ENCODE peak calls at places on chromosomes 5 and 9, in four cellular contexts. D is epithelial cell of proximal tubule, I is DMS 273 treated with DMSO at 0.1 percent for 48 hours, M is GM12878. Y is an unnamed sample.

GRCh38 chr5:64457846-64458245 is 48.0 kb upstream of the RGS7BP start:
- DNase-seq in I (no peak), M (no peak), D (no peak), Y (no peak)

GRCh38 chr9:68793605-68794343 is 88.7 kb downstream of the PIP5K1B start:
- DNase-seq in I (no peak), M (peak), D (no peak), Y (no peak)

GRCh38 chr5:144832416-144832815 is 661.7 kb downstream of the KCTD16 start:
- DNase-seq in M (no peak), I (no peak), D (no peak), Y (no peak)

GRCh38 chr5:147968855-147969254 is 62.5 kb upstream of the C5orf46 start:
- DNase-seq in D (no peak), I (no peak), M (no peak), Y (no peak)

GRCh38 chr9:79685576-79685975 is 113.8 kb downstream of the TLE4 start:
- DNase-seq in M (no peak), I (no peak), D (no peak), Y (no peak)

GRCh38 chr9:109063765-109064164 is 50.5 kb upstream of the CTNNAL1 start:
- DNase-seq in D (no peak), I (no peak), M (no peak), Y (peak)

GRCh38 chr9:128073260-128073886 is 5.3 kb downstream of the SLC25A25 start:
- DNase-seq in M (no peak), D (no peak), I (no peak), Y (no peak)

GRCh38 chr9:116190997-116191396 is 37.4 kb downstream of the PAPPA start:
- DNase-seq in M (no peak), I (no peak), D (peak), Y (peak)

GRCh38 chr9:104944356-104944755 is 16.4 kb upstream of the ABCA1 start:
- DNase-seq in D (no peak), I (no peak), M (no peak), Y (no peak)

GRCh38 chr9:108786756-108787663 is 68.8 kb downstream of the ACTL7B start:
- DNase-seq in D (no peak), M (no peak), I (no peak), Y (peak)

GRCh38 chr9:4980046-4980727 is 4.9 kb upstream of the JAK2 start:
- DNase-seq in D (no peak), I (no peak), M (no peak), Y (no peak)

GRCh38 chr5:180441577-180441976 is 52.6 kb upstream of the CNOT6 start:
- DNase-seq in I (no peak), D (peak), M (no peak), Y (no peak)

GRCh38 chr5:41240985-41241384 is 27.7 kb upstream of the C6 start:
- DNase-seq in M (no peak), D (no peak), I (no peak), Y (no peak)

GRCh38 chr9:35649431-35650340 is 1.0 kb downstream of the SIT1 start:
- DNase-seq in M (no peak), I (no peak), D (no peak), Y (no peak)

GRCh38 chr5:61538722-61539501 is 206.9 kb downstream of the ZSWIM6 start:
- DNase-seq in I (no peak), M (no peak), D (no peak), Y (no peak)

GRCh38 chr5:159286420-159287035 is 23.4 kb downstream of the UBLCP1 start:
- DNase-seq in I (peak), M (no peak), D (no peak), Y (peak)

GRCh38 chr5:109901628-109901981 is 211.9 kb downstream of the MAN2A1 start:
- DNase-seq in M (no peak), D (no peak), I (no peak), Y (no peak)

Y was measured in NCI-H524.